ENCODE peak calls at places on chromosomes 11 and 22, in four cellular contexts. Z, R, U and K are unnamed samples.
A peak's percentile ranks its signal among the peaks of the same experiment; 100 is the strongest.

GRCh38 chr11:34438529-34439507 is at the start of gene CAT:
- DNase-seq in U (peak; percentile 99), R (peak; percentile 99), Z (peak; percentile 99), K (peak; percentile 97)

GRCh38 chr11:13720940-13721339 is 52.5 kb downstream of the FAR1 start:
- DNase-seq in U (no peak), Z (no peak), R (no peak), K (no peak)

GRCh38 chr11:47724041-47724729 is 9.0 kb upstream of the AGBL2 start:
- DNase-seq in R (peak; percentile 31), U (peak; percentile 78), Z (no peak), K (no peak)

GRCh38 chr11:106468531-106468930 is 391.1 kb downstream of the AASDHPPT start:
- DNase-seq in R (no peak), U (no peak), Z (no peak), K (no peak)

GRCh38 chr11:21105196-21105917 is 436.0 kb downstream of the NELL1 start:
- DNase-seq in U (no peak), Z (no peak), R (no peak), K (no peak)

GRCh38 chr22:41216984-41217383 is 11.9 kb downstream of the L3MBTL2 start:
- DNase-seq in R (no peak), Z (no peak), U (no peak), K (no peak)

GRCh38 chr11:13970986-13971385 is 8.5 kb downstream of the SPON1 start:
- DNase-seq in R (peak; percentile 36), U (peak; percentile 81), Z (peak; percentile 42), K (no peak)

GRCh38 chr11:29914203-29914930 is 102.5 kb downstream of the KCNA4 start:
- DNase-seq in R (no peak), Z (no peak), U (no peak), K (no peak)

GRCh38 chr11:94973099-94973968 is at the start of the genes CWC15 and KDM4D:
- DNase-seq in R (peak; percentile 96), U (peak; percentile 96), Z (peak; percentile 95), K (peak; percentile 96)

GRCh38 chr22:50684986-50685385 is 12.4 kb downstream of the SHANK3 start:
- DNase-seq in R (no peak), Z (peak; percentile 13), U (no peak), K (no peak)

GRCh38 chr22:31248965-31249940 is 37.2 kb downstream of the LIMK2 start:
- DNase-seq in Z (no peak), U (no peak), R (no peak), K (no peak)

GRCh38 chr11:69922015-69922595 is 102.9 kb upstream of the FGF3 start:
- DNase-seq in R (no peak), U (no peak), Z (no peak), K (no peak)

GRCh38 chr11:5684627-5685362 is at the start of gene TRIM5:
- DNase-seq in U (peak; percentile 91), Z (peak; percentile 89), R (peak; percentile 89), K (peak; percentile 87)

GRCh38 chr11:111765984-111766833 is at the start of gene PPP2R1B:
- DNase-seq in Z (peak; percentile 77), R (peak; percentile 72), U (peak; percentile 87), K (peak; percentile 84)

GRCh38 chr11:27401760-27402316 is 38.8 kb upstream of the CCDC34 start:
- DNase-seq in R (no peak), Z (no peak), U (peak; percentile 67), K (no peak)

GRCh38 chr11:6357222-6357621 is 33.1 kb upstream of the SMPD1 start:
- DNase-seq in U (peak; percentile 27), Z (no peak), R (peak; percentile 34), K (peak; percentile 52)

GRCh38 chr11:82195251-82195650 is 538.4 kb downstream of the FAM181B start:
- DNase-seq in U (no peak), Z (no peak), R (no peak), K (no peak)

GRCh38 chr11:94853836-94854235 is 85.7 kb downstream of the AMOTL1 start:
- DNase-seq in U (no peak), R (no peak), Z (no peak), K (no peak)

GRCh38 chr11:91819195-91819594 is 405.4 kb upstream of the FAT3 start:
- DNase-seq in R (no peak), Z (no peak), U (no peak), K (no peak)

GRCh38 chr22:22030493-22031182 is 48.1 kb upstream of the TOP3B start:
- DNase-seq in U (no peak), Z (no peak), R (no peak), K (no peak)
- TF ChIP-seq CTCF in U (no peak), Z (no peak), R (no peak), K (no peak)

GRCh38 chr11:62195945-62196344 is 5.9 kb downstream of the SCGB1D1 start:
- DNase-seq in U (no peak), Z (no peak), R (no peak), K (no peak)
- TF ChIP-seq CTCF in U (no peak), Z (no peak), R (no peak), K (no peak)

GRCh38 chr11:11351042-11351586 is 1.9 kb downstream of the CSNK2A3 start:
- DNase-seq in R (no peak), U (no peak), Z (no peak), K (no peak)
- TF ChIP-seq CTCF in R (no peak), U (no peak), Z (no peak), K (no peak)

GRCh38 chr22:46827072-46827780 is 64.8 kb downstream of the TBC1D22A start:
- DNase-seq in Z (no peak), R (no peak), U (no peak), K (no peak)

GRCh38 chr22:46829140-46829891 is 66.9 kb downstream of the TBC1D22A start:
- DNase-seq in Z (no peak), R (no peak), U (no peak), K (no peak)

GRCh38 chr22:46826438-46826837 is 64.0 kb downstream of the TBC1D22A start:
- DNase-seq in R (no peak), U (no peak), Z (no peak), K (no peak)

GRCh38 chr22:46828323-46829139 is 66.1 kb downstream of the TBC1D22A start:
- DNase-seq in U (no peak), Z (no peak), R (no peak), K (no peak)

DNA sequence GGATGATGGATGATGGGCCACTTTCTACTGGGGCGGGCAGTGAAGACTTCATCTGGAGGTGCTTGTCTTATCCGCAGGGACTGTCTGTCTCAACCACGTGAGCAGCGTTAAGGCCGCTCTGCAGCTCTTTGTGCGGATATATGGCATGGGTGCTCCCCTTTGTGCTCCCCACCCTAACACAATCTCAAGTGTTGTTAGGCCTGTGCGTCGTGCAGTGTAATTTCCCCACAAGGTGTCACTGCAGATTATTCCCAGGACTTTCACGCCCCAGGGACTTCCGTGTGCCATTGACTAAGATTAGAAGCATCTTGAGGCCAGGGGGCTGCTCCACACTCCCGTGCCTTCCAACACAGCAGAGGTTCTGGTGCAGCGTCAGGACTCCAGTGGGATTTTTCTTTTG is 65.3 kb downstream of the TBC1D22A start:
- DNase-seq in U (no peak), R (no peak), Z (no peak), K (no peak)
- TF ChIP-seq CTCF in U (no peak), R (no peak), Z (no peak), K (no peak)

DNA sequence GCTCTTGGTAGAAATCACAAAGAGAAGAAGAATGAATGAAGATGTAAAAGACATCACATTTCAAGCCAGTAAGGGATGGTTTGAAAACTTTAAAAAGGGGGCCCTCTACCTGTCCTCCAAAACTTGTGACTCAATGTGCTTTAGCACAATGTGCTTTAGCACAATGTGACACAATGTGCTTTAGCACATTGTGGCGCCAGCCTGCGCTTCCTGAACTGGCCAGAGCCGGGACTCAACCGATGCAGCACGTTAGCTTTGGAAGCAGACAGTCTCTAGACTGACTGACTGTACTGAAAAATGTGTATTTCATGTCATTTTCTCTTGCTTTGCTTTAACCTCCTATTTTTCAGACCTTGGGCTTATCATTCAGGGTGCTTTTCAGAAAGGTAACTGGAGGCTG is 63.5 kb downstream of the FAM83F start:
- DNase-seq in U (no peak), Z (no peak), R (no peak), K (no peak)
- TF ChIP-seq CTCF in U (no peak), Z (no peak), R (no peak), K (no peak)

GRCh38 chr11:127998421-127998820 is 588.9 kb downstream of the ETS1 start:
- DNase-seq in R (no peak), U (no peak), Z (no peak), K (no peak)

GRCh38 chr11:127994736-127995135 is 592.6 kb downstream of the ETS1 start:
- DNase-seq in R (no peak), Z (no peak), U (no peak), K (no peak)

GRCh38 chr11:127996825-127997224 is 590.5 kb downstream of the ETS1 start:
- DNase-seq in U (no peak), R (no peak), Z (no peak), K (no peak)

GRCh38 chr11:127993788-127994187 is 593.6 kb downstream of the ETS1 start:
- DNase-seq in U (no peak), Z (no peak), R (no peak), K (no peak)
- TF ChIP-seq CTCF in U (no peak), Z (no peak), R (no peak), K (no peak)

GRCh38 chr11:86372586-86372985 is 2.1 kb upstream of the CCDC81 start:
- DNase-seq in U (no peak), Z (no peak), R (no peak), K (no peak)
- TF ChIP-seq CTCF in U (no peak), Z (no peak), R (no peak), K (no peak)

DNA sequence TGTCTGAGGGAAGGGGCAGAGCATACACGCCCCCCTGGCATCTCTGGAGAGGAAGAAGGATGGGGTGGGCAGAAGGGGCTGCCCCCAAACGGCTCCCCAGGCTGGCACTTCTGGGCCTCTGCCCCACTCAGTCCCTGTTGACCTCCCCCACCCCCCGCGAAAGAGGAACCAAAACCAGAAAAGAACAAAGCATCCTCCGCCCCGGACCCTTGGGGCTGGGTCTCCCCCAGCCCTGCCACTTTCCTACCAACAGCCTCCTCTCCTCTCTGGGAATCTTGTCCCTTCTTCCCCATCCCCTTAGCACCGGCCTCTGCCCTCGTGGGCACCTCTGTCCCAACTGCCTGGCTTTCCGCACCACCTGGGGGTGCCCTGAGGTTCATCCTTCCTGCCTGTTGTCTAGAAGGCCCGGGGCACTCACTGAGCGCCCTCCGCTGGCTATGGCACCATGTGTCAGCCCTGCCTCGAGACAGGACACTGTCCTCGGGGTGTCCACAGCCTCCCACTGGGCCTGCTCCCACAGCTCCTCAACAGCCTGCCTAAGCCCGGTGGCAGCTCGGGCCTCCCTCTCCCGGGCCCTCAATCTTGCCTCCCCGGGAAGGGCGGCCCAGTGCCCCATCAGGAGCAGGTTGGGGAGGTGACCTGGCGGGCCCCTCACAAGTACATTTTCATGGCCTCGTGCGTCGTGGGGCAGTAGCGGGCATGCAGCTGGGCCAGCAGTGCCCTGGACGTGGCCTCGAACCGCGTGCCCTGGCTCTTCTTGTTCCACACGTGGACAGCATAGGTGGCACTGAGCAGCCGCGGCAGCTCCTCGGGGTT is 28.2 kb downstream of the A4GALT start:
- DNase-seq in Z (no peak), U (no peak), R (no peak), K (no peak)
- TF ChIP-seq CTCF in Z (no peak), U (no peak), R (no peak), K (no peak)